ENCODE peak calls at places on chromosomes 1 and 21, in ten cellular contexts. A is colonic mucosa, K is thoracic aorta, V is endothelial cell, Q is prostate gland, N is Calu3, E is fibroblast of mammary gland, B is kidney, P is GM13976, J is breast epithelium. G is an unnamed sample.

GRCh38 chr1:247638781-247639180 is 33.4 kb downstream of the OR2G3 start:
- DNase-seq in A (peak; percentile 81), K (no peak), V (no peak), Q (no peak), N (no peak), E (no peak), B (no peak), P (no peak), J (no peak), G (no peak)

GRCh38 chr1:40980453-40981121 is 1.1 kb downstream of the CTPS1 start:
- DNase-seq in A (peak; percentile 24), K (no peak), V (no peak), Q (no peak), N (peak; percentile 39), E (peak; percentile 55), B (no peak), P (peak; percentile 40), J (no peak), G (no peak)

GRCh38 chr1:200062143-200062542 is 34.6 kb downstream of the NR5A2 start:
- DNase-seq in A (no peak), K (no peak), V (no peak), Q (no peak), N (no peak), E (no peak), B (no peak), P (no peak), J (no peak), G (no peak)

GRCh38 chr1:22131875-22132486 is 10.9 kb downstream of the WNT4 start:
- DNase-seq in A (peak; percentile 61), K (no peak), V (peak; percentile 80), Q (peak; percentile 40), N (peak; percentile 77), E (no peak), B (no peak), P (peak; percentile 91), J (no peak), G (peak; percentile 80)

GRCh38 chr1:115325876-115326275 is 12.2 kb downstream of the NGF start:
- DNase-seq in A (no peak), K (no peak), V (no peak), Q (no peak), N (no peak), E (peak; percentile 46), B (no peak), P (no peak), J (no peak), G (no peak)

GRCh38 chr1:10514490-10515235 is 39.9 kb downstream of the PEX14 start:
- DNase-seq in A (no peak), K (no peak), V (no peak), Q (peak; percentile 56), N (no peak), E (peak; percentile 44), B (no peak), P (no peak), J (no peak), G (no peak)

GRCh38 chr1:244665771-244666217 is 12.9 kb downstream of the DESI2 start:
- DNase-seq in A (no peak), K (no peak), V (no peak), Q (no peak), N (no peak), E (peak; percentile 67), B (no peak), P (peak; percentile 22), J (no peak), G (no peak)

GRCh38 chr21:37828515-37828914 is 87.7 kb downstream of the KCNJ6 start:
- DNase-seq in A (no peak), K (no peak), V (no peak), Q (no peak), N (no peak), E (no peak), B (no peak), P (no peak), J (no peak), G (no peak)

GRCh38 chr1:27166929-27167328 is 12.0 kb upstream of the SLC9A1 start:
- DNase-seq in A (no peak), K (no peak), V (no peak), Q (no peak), N (no peak), E (no peak), B (no peak), P (peak; percentile 2), J (no peak), G (no peak)

GRCh38 chr1:27162090-27162489 is 7.2 kb upstream of the SLC9A1 start:
- DNase-seq in A (no peak), K (no peak), V (no peak), Q (no peak), N (no peak), E (no peak), B (no peak), P (no peak), J (no peak), G (no peak)

GRCh38 chr1:27161594-27161993 is 6.7 kb upstream of the SLC9A1 start:
- DNase-seq in A (peak; percentile 55), K (no peak), V (no peak), Q (no peak), N (no peak), E (no peak), B (no peak), P (peak; percentile 66), J (no peak), G (no peak)

GRCh38 chr1:27163093-27163492 is 8.2 kb upstream of the SLC9A1 start:
- DNase-seq in A (no peak), K (no peak), V (no peak), Q (no peak), N (no peak), E (no peak), B (no peak), P (no peak), J (no peak), G (no peak)

GRCh38 chr1:27166351-27166802 is 11.5 kb upstream of the SLC9A1 start:
- DNase-seq in A (no peak), K (no peak), V (no peak), Q (no peak), N (no peak), E (no peak), B (no peak), P (peak; percentile 3), J (no peak), G (no peak)
- TF ChIP-seq CTCF in A (no peak), K (no peak), V (no peak), Q (no peak), N (no peak), E (no peak), B (no peak), P (no peak), J (no peak), G (no peak)

GRCh38 chr1:216742625-216743024 is 19.4 kb upstream of the ESRRG start:
- DNase-seq in A (no peak), K (no peak), V (no peak), Q (no peak), N (peak; percentile 13), E (peak; percentile 9), B (no peak), P (no peak), J (no peak), G (no peak)
- TF ChIP-seq CTCF in A (no peak), K (no peak), V (peak; percentile 69), Q (peak; percentile 16), N (peak; percentile 37), E (peak; percentile 26), B (no peak), P (no peak), J (no peak), G (peak; percentile 35)

DNA sequence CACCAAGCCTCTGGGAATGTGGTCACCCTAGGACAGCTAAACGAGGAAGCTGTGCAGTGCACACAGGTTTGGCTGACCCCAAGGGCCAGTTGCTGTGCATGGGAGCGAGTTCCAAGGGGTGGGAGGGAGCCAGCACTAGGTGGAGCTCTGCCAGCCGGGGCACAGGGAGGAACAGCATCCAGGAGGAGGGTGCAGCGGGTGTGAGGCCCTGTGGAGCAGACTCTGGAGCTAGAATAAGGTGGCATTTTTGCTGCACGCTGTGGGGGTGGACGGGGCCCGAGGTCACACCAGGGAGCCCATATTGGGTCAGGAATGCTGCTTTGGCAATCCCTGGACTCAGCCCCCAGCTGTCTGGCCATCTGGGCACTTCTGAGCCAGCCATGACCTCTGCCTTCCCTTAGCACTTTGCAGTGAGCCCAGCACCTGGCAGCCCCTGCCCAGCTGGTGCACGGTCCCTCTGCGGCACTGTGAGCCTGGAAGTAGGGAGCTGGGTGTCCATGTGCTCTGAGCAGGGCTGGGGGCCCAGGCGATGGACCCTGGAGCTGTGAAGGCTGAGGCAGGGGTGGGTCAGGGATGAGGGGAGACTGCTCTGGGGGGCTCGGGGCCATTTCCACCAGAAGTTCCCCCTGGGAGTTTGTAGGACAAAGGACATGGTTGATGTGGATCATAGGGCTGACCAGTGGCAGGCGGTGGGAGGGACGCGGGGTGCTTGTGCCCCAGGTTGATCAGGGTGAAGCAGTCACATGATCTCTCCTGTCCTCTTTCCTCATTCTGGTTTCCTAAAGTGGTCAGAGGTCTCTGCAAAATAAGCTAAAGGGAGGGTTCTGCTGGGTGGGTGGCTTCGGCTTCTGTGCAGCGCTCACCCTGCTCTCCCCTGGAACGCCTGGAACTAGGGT is 8.9 kb downstream of the PDXK start:
- DNase-seq in A (no peak), K (no peak), V (no peak), Q (no peak), N (peak; percentile 69), E (no peak), B (peak; percentile 83), P (no peak), J (no peak), G (no peak)
- TF ChIP-seq CTCF in A (no peak), K (no peak), V (no peak), Q (no peak), N (no peak), E (no peak), B (no peak), P (no peak), J (no peak), G (no peak)

GRCh38 chr1:54989968-54990810 is 8.5 kb upstream of the BSND start:
- DNase-seq in A (no peak), K (no peak), V (no peak), Q (no peak), N (no peak), E (no peak), B (peak; percentile 35), P (no peak), J (no peak), G (no peak)
- TF ChIP-seq CTCF in A (no peak), K (no peak), V (no peak), Q (no peak), N (no peak), E (no peak), B (no peak), P (no peak), J (no peak), G (no peak)

DNA sequence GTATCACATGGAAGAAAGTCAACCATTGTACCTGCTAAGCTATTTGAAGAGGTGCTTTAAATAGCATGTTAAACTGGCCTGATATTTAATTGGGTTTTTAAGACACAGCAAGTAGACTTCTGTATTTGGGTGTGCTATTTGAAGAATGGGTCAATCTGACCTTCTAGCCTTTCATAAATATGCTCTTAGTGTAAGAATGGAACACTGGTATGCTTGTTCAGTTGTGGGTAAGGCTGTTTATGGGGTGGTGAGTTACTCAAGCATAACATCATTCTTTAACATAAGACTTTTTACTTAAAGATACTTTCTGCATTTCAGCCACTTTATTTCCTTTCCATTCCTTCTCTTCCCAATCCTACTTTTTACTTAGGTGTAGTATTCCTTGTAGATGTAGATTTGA is 21.4 kb downstream of the AHCYL1 start:
- DNase-seq in A (no peak), K (no peak), V (no peak), Q (no peak), N (no peak), E (no peak), B (no peak), P (no peak), J (no peak), G (no peak)
- TF ChIP-seq CTCF in A (no peak), K (no peak), V (no peak), Q (no peak), N (no peak), E (no peak), B (no peak), P (no peak), J (no peak), G (no peak)

GRCh38 chr21:46285761-46286667 is at the start of gene YBEY:
- DNase-seq in A (peak; percentile 91), K (peak; percentile 48), V (peak; percentile 89), Q (peak; percentile 84), N (peak; percentile 87), E (peak; percentile 88), B (peak; percentile 96), P (peak; percentile 98), J (peak; percentile 87), G (peak; percentile 90)
- TF ChIP-seq CTCF in A (no peak), K (peak; percentile 44), V (no peak), Q (peak; percentile 59), N (no peak), E (peak; percentile 22), B (peak; percentile 41), P (peak; percentile 28), J (no peak), G (peak; percentile 22)